ENCODE peak calls at places on chromosome 1, in ten cellular contexts. V is Peyer's patch; J is Panc1; S is C1 segment of cervical spinal cord; F is fibroblast of lung; E is EH; Y is B cell; D is NCI-H510A; C is iris pigment epithelial cell; A is stimulated activated CD4-positive, alpha-beta T cell treated with anti-CD3 and anti-CD28 coated beads, Interleukin-1b, Interleukin-23, amount 100 ng/mL, for 24 hours. P is an unnamed sample.

GRCh38 chr1:12539705-12540579 is 78.1 kb downstream of the DHRS3 start:
- DNase-seq in J (no peak), E (peak), A (no peak), C (peak), S (no peak), F (peak), V (peak), D (no peak), Y (no peak), P (no peak)

GRCh38 chr1:232627645-232628334 is 2.1 kb downstream of the SIPA1L2 start:
- DNase-seq in D (peak), S (no peak), A (no peak), C (no peak), Y (peak), E (peak), V (peak), J (no peak), F (peak), P (peak)

GRCh38 chr1:235069577-235070563 is 58.8 kb downstream of the TOMM20 start:
- DNase-seq in Y (no peak), D (peak), F (peak), V (peak), C (peak), J (peak), E (peak), A (no peak), S (peak), P (peak)

GRCh38 chr1:227315500-227316346 is 2.6 kb downstream of the CDC42BPA start:
- DNase-seq in Y (no peak), C (peak), S (no peak), F (peak), V (peak), D (no peak), J (no peak), E (peak), A (no peak), P (peak)

GRCh38 chr1:230189276-230190183 is 122.5 kb downstream of the GALNT2 start:
- DNase-seq in F (no peak), S (no peak), V (no peak), Y (no peak), A (no peak), E (no peak), J (no peak), C (no peak), D (peak), P (peak)

GRCh38 chr1:162943627-162944026 is 82.7 kb upstream of the CCDC190 start:
- DNase-seq in E (peak), C (peak), S (no peak), Y (no peak), V (no peak), A (no peak), F (peak), D (no peak), J (no peak), P (no peak)

GRCh38 chr1:223460566-223461189 is 67.5 kb downstream of the CCDC185 start:
- DNase-seq in C (no peak), E (no peak), A (no peak), F (no peak), V (no peak), S (no peak), Y (no peak), J (no peak), D (no peak), P (no peak)

GRCh38 chr1:47507921-47508894 is 70.4 kb downstream of the FOXD2 start:
- DNase-seq in Y (peak), E (peak), C (no peak), S (no peak), D (peak), J (no peak), A (peak), F (no peak), V (peak), P (peak)

GRCh38 chr1:97163591-97164275 is 442.1 kb downstream of the PTBP2 start:
- DNase-seq in S (no peak), V (no peak), A (no peak), C (no peak), F (no peak), D (no peak), Y (peak), E (no peak), J (no peak), P (no peak)

GRCh38 chr1:116909511-116910378 is at the start of gene PTGFRN:
- DNase-seq in C (peak), J (no peak), Y (no peak), A (peak), S (no peak), V (peak), E (peak), F (peak), D (peak), P (peak)

GRCh38 chr1:63004868-63005267 is 220.9 kb downstream of the ATG4C start:
- DNase-seq in A (no peak), C (peak), D (no peak), F (peak), J (no peak), S (no peak), E (no peak), V (no peak), Y (no peak), P (no peak)

GRCh38 chr1:201785291-201785690 is 43.7 kb upstream of the IPO9 start:
- DNase-seq in F (no peak), D (no peak), J (no peak), V (no peak), Y (no peak), A (no peak), E (no peak), S (no peak), C (no peak), P (no peak)

GRCh38 chr1:91997607-91998195 is 32.1 kb upstream of the EPHX4 start:
- DNase-seq in F (peak), A (peak), S (no peak), V (no peak), J (peak), D (no peak), E (peak), C (peak), Y (peak), P (peak)